ENCODE peak calls at places on chromosomes 5 and 9, in nine cellular contexts. T, O, Y, A, M, G, P, N and H are unnamed samples.

GRCh38 chr5:150846651-150847333 is 471 bp downstream of the IRGM start:
- DNase-seq in T (peak; percentile 55), M (no peak), A (no peak), O (peak; percentile 14), G (peak; percentile 84), P (peak; percentile 88), N (no peak), Y (no peak), H (peak; percentile 71)

GRCh38 chr5:77558266-77558665 is 66.2 kb upstream of the WDR41 start:
- DNase-seq in M (no peak), A (no peak), G (no peak), P (no peak), O (no peak), N (no peak), Y (no peak), T (no peak), H (no peak)

GRCh38 chr9:36659500-36659899 is 86.8 kb downstream of the MELK start:
- DNase-seq in N (no peak), G (no peak), A (no peak), O (no peak), T (no peak), Y (no peak), M (no peak), P (no peak), H (no peak)

GRCh38 chr9:99387416-99387815 is 165.3 kb downstream of the SEC61B start:
- DNase-seq in T (no peak), O (no peak), A (no peak), G (no peak), N (no peak), M (no peak), Y (no peak), P (no peak), H (no peak)

GRCh38 chr9:24479266-24479665 is 66.4 kb downstream of the IZUMO3 start:
- DNase-seq in A (no peak), T (no peak), N (no peak), M (no peak), G (no peak), Y (no peak), P (no peak), O (no peak), H (no peak)

GRCh38 chr5:168712280-168712924 is 133.2 kb upstream of the PANK3 start:
- DNase-seq in O (no peak), P (peak; percentile 97), A (no peak), T (no peak), M (no peak), N (no peak), Y (no peak), G (peak; percentile 85), H (no peak)

GRCh38 chr5:78294250-78295034 is at the start of gene AP3B1:
- DNase-seq in P (peak; percentile 99), T (peak; percentile 100), G (peak; percentile 95), Y (peak; percentile 100), O (peak; percentile 99), A (peak; percentile 98), N (peak; percentile 99), M (peak; percentile 99), H (peak; percentile 95)

GRCh38 chr5:120960510-120960909 is 496.4 kb downstream of the PRR16 start:
- DNase-seq in O (no peak), P (no peak), M (no peak), N (no peak), T (no peak), Y (no peak), A (no peak), G (no peak), H (no peak)

GRCh38 chr5:53311661-53312060 is 168.8 kb upstream of the FST start:
- DNase-seq in G (no peak), T (no peak), Y (no peak), P (no peak), O (no peak), N (no peak), M (no peak), A (no peak), H (no peak)

GRCh38 chr9:129936222-129936621 is 101.0 kb downstream of the USP20 start:
- DNase-seq in Y (no peak), T (no peak), O (no peak), P (no peak), N (no peak), M (no peak), A (no peak), G (no peak), H (no peak)

GRCh38 chr9:80555782-80556325 is 984.1 kb downstream of the TLE4 start:
- DNase-seq in N (no peak), A (no peak), T (no peak), P (peak; percentile 18), M (no peak), O (no peak), G (no peak), Y (no peak), H (no peak)
- TF ChIP-seq CTCF in N (no peak), A (no peak), T (no peak), P (no peak), M (no peak), O (no peak), G (no peak), Y (no peak), H (no peak)

GRCh38 chr5:73170522-73170921 is 2.5 kb upstream of the TMEM174 start:
- DNase-seq in G (no peak), P (peak; percentile 7), T (peak; percentile 55), Y (no peak), N (no peak), O (no peak), M (no peak), A (no peak), H (no peak)
- TF ChIP-seq CTCF in G (peak; percentile 70), P (peak; percentile 44), T (peak; percentile 52), Y (peak; percentile 42), N (no peak), O (peak; percentile 47), M (no peak), A (peak; percentile 43), H (peak; percentile 44)

GRCh38 chr5:164422400-164422799 is 917.0 kb downstream of the MAT2B start:
- DNase-seq in N (no peak), G (no peak), T (peak; percentile 45), P (peak; percentile 30), Y (no peak), A (no peak), M (no peak), O (no peak), H (no peak)
- TF ChIP-seq CTCF in N (no peak), G (no peak), T (no peak), P (peak; percentile 30), Y (no peak), A (no peak), M (no peak), O (peak; percentile 51), H (no peak)

DNA sequence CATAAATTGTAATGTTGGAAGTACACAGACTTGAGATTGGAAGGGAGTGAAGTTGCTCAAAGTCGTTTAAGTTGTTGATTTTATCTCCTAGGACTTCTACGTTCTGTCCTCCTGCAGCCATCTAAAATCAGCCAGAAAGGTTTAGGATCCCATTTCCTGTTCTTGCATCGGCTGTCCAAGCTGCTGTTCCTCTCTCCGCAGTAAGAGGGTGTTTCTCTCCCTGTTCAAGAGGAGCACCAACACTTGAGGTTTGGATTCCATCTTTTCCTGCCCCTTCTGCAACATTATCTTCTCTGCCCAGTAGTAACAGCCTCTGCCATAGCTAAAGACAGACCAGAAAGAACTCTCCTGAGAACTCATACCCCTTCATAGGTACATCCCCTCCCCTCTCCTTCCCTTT is 373.4 kb downstream of the GADD45G start:
- DNase-seq in G (no peak), O (no peak), N (no peak), P (peak; percentile 21), T (no peak), Y (no peak), M (no peak), A (no peak), H (no peak)
- TF ChIP-seq CTCF in G (peak; percentile 28), O (peak; percentile 26), N (no peak), P (no peak), T (no peak), Y (peak; percentile 43), M (peak; percentile 39), A (no peak), H (no peak)

GRCh38 chr9:20684865-20685696 is 1.0 kb downstream of the FOCAD start:
- DNase-seq in N (no peak), O (no peak), A (no peak), P (peak; percentile 89), Y (no peak), G (no peak), M (no peak), T (no peak), H (peak; percentile 21)

GRCh38 chr9:20681467-20681866 is 2.6 kb upstream of the FOCAD start:
- DNase-seq in N (no peak), T (no peak), O (no peak), Y (no peak), G (no peak), M (no peak), P (no peak), A (no peak), H (no peak)

GRCh38 chr9:20683351-20684034 is 566 bp upstream of the FOCAD start:
- DNase-seq in A (peak; percentile 18), Y (no peak), P (peak; percentile 70), M (peak; percentile 75), T (no peak), O (no peak), G (no peak), N (peak; percentile 55), H (no peak)

GRCh38 chr9:20685769-20686168 is 1.7 kb downstream of the FOCAD start:
- DNase-seq in P (no peak), G (no peak), Y (no peak), O (no peak), T (no peak), M (no peak), A (no peak), N (no peak), H (no peak)

DNA sequence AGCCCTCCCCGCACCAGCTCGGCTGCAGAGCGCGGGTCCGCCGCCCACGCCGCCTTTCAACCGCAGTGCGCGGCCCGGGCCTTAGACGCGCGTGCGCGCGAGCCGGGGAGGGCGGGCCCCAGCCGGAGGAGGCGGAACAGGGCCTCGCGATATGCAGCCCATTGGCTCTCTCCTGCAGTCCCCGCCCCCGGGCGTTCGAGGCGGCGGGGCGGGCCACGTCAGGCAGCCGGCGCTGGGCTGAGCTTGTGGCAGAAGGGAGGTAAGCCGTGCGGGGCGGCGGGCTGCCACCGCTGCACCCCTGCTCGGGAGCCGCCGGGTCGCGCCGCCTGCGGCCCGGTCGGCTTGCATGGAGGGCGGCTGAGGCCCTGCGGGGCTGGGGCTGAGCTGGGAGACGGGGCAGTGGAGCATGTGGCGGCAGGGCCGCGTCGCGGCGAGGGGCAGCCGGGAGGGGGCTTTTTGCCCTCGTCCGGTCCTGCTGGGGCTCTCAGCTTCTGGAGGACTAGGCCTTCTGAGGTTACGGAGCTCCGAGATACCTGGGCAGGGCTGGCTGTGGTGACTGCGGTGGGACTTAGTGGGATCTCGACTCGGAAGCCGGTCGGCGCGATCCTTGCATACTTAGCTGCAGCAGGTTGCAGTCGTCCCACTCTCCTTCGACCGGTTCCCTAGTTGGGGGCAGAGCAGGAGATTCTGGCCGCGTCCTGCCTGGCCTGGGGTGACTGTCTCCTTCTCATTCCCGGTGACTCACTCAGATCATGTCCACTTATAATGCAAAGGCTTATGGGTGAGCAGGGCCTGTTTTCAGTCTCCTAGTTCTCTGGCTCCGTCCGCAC is at the start of gene FOCAD:
- DNase-seq in O (peak; percentile 95), P (peak; percentile 92), M (peak; percentile 97), T (peak; percentile 96), A (peak; percentile 96), Y (peak; percentile 98), G (peak; percentile 63), N (peak; percentile 96), H (peak; percentile 98)
- TF ChIP-seq CTCF in O (no peak), P (no peak), M (no peak), T (no peak), A (no peak), Y (no peak), G (no peak), N (no peak), H (no peak)